ENCODE peak calls at places on chromosomes 4 and X, in seven cellular contexts. N is hepatocyte; E is stimulated activated CD4-positive, alpha-beta T cell treated with anti-CD3 and anti-CD28 coated beads, Interleukin-4, amount 100 ng/mL, for 1 hour; V is stimulated activated CD8-positive, alpha-beta memory T cell treated with anti-CD3 and anti-CD28 coated beads, Interleukin-7, amount 100 ng/mL, for 24 hours; B is smooth muscle cell of the brain vasculature; S is brain microvascular endothelial cell; I is hippocampal formation. P is an unnamed sample.

GRCh38 chr4:177367336-177367735 is 57.7 kb downstream of the NEIL3 start:
- DNase-seq in E (no peak), S (peak), B (no peak), I (no peak), V (no peak), N (no peak), P (no peak)

GRCh38 chr4:180028682-180029081 is 2214.5 kb upstream of the TENM3 start:
- DNase-seq in I (no peak), E (no peak), N (peak), V (no peak), B (no peak), S (no peak), P (no peak)

GRCh38 chrX:35622021-35622420 is 176.1 kb upstream of the MAGEB16 start:
- DNase-seq in S (no peak), I (no peak), E (no peak), N (no peak), V (no peak), B (no peak), P (no peak)

GRCh38 chr4:6383019-6383404 is 89.4 kb downstream of the PPP2R2C start:
- DNase-seq in B (no peak), V (no peak), S (no peak), E (no peak), I (no peak), N (no peak), P (peak)

GRCh38 chr4:174794706-174795105 is 34.3 kb downstream of the GLRA3 start:
- DNase-seq in S (no peak), I (no peak), N (no peak), V (no peak), B (no peak), E (no peak), P (no peak)

GRCh38 chr4:3257691-3258482 is 8.9 kb downstream of the MSANTD1 start:
- DNase-seq in N (no peak), B (no peak), I (no peak), V (no peak), E (no peak), S (no peak), P (no peak)

GRCh38 chr4:114318309-114318708 is 280.3 kb upstream of the UGT8 start:
- DNase-seq in S (no peak), I (no peak), E (no peak), B (peak), V (no peak), N (no peak), P (no peak)

GRCh38 chr4:8081171-8081570 is 77.4 kb downstream of the ABLIM2 start:
- DNase-seq in S (no peak), N (no peak), V (no peak), I (no peak), B (no peak), E (no peak), P (no peak)

GRCh38 chrX:29947225-29947624 is 268.1 kb upstream of the MAGEB2 start:
- DNase-seq in V (no peak), E (no peak), S (no peak), B (no peak), I (no peak), N (no peak), P (no peak)

GRCh38 chrX:7927259-7928167 is at the start of gene PNPLA4:
- DNase-seq in I (peak), E (peak), S (peak), N (peak), B (peak), V (peak), P (peak)

GRCh38 chr4:104868942-104869341 is 277.7 kb upstream of the TET2 start:
- DNase-seq in S (no peak), N (no peak), E (no peak), I (no peak), V (no peak), B (no peak), P (no peak)

GRCh38 chrX:110002300-110003166 is at the start of gene TMEM164:
- DNase-seq in B (no peak), E (peak), N (peak), I (peak), V (peak), S (peak), P (peak)

GRCh38 chr4:148831945-148832344 is 389.7 kb upstream of the NR3C2 start:
- DNase-seq in I (no peak), V (no peak), S (peak), N (no peak), E (no peak), B (no peak), P (no peak)

GRCh38 chr4:3217266-3217665 is 31.7 kb upstream of the MSANTD1 start:
- DNase-seq in S (no peak), B (no peak), E (no peak), N (no peak), V (no peak), I (no peak), P (peak)

GRCh38 chrX:148878371-148878770 is 378.0 kb downstream of the AFF2 start:
- DNase-seq in I (no peak), V (no peak), E (no peak), B (no peak), N (no peak), S (peak), P (no peak)

GRCh38 chr4:132333723-132334045 is 815.4 kb upstream of the PCDH10 start:
- DNase-seq in I (no peak), N (no peak), E (no peak), S (peak), V (no peak), B (no peak), P (no peak)

GRCh38 chr4:3516836-3517730 is 15.1 kb downstream of the LRPAP1 start:
- DNase-seq in S (no peak), E (no peak), V (no peak), B (no peak), N (no peak), I (no peak), P (peak)

GRCh38 chr4:121551881-121552280 is 144.9 kb downstream of the ANXA5 start:
- DNase-seq in S (no peak), I (no peak), B (no peak), N (no peak), E (no peak), V (no peak), P (no peak)

GRCh38 chrX:133544105-133544504 is 128.8 kb upstream of the GPC4 start:
- DNase-seq in N (peak), B (no peak), V (no peak), S (peak), E (no peak), I (no peak), P (no peak)

GRCh38 chrX:133531012-133531411 is 115.7 kb upstream of the GPC4 start:
- DNase-seq in I (no peak), V (no peak), N (no peak), E (no peak), S (no peak), B (no peak), P (peak)

GRCh38 chr4:29566371-29566770 is 1153.8 kb upstream of the PCDH7 start:
- DNase-seq in I (no peak), B (no peak), S (no peak), N (no peak), E (no peak), V (no peak), P (no peak)

GRCh38 chr4:121370729-121371325 is 10.0 kb downstream of the QRFPR start:
- DNase-seq in N (peak), E (peak), S (peak), B (peak), I (no peak), V (peak), P (no peak)

GRCh38 chr4:139606600-139607301 is 50.7 kb upstream of the SETD7 start:
- DNase-seq in E (no peak), I (no peak), B (no peak), V (no peak), N (no peak), S (peak), P (no peak)

GRCh38 chr4:68147079-68147478 is 17.4 kb upstream of the TMPRSS11F start:
- DNase-seq in N (no peak), E (no peak), B (no peak), I (no peak), V (no peak), S (no peak), P (no peak)

GRCh38 chr4:69054578-69055200 is 41.6 kb upstream of the UGT2B7 start:
- DNase-seq in N (peak), E (no peak), I (no peak), S (peak), V (no peak), B (no peak), P (no peak)

GRCh38 chr4:156158747-156159146 is 205.1 kb upstream of the CTSO start:
- DNase-seq in N (no peak), S (no peak), B (no peak), I (no peak), E (no peak), V (no peak), P (no peak)

GRCh38 chr4:3716034-3716875 is 49.9 kb upstream of the ADRA2C start:
- DNase-seq in N (no peak), S (no peak), I (no peak), E (no peak), B (no peak), V (no peak), P (no peak)

GRCh38 chr4:183335369-183335940 is 13.2 kb upstream of the CLDN24 start:
- DNase-seq in V (no peak), B (peak), N (peak), S (peak), E (no peak), I (no peak), P (no peak)

GRCh38 chr4:63370997-63371396 is 1038.3 kb downstream of the TECRL start:
- DNase-seq in I (no peak), B (no peak), V (no peak), N (no peak), E (no peak), S (no peak), P (no peak)

GRCh38 chr4:53450773-53451172 is 73.3 kb downstream of the FIP1L1 start:
- DNase-seq in S (peak), E (no peak), B (no peak), V (no peak), N (no peak), I (no peak), P (no peak)

GRCh38 chrX:153030801-153031200 is 25.5 kb upstream of the PNMA3 start:
- DNase-seq in V (no peak), S (no peak), I (no peak), N (no peak), E (no peak), B (no peak), P (no peak)

GRCh38 chr4:76952631-76953587 is 3.4 kb downstream of the SEPTIN11 start:
- DNase-seq in N (no peak), S (no peak), E (no peak), V (no peak), I (no peak), B (no peak), P (no peak)

GRCh38 chr4:11669156-11669555 is 240.5 kb upstream of the HS3ST1 start:
- DNase-seq in V (no peak), I (no peak), S (peak), E (no peak), N (no peak), B (no peak), P (no peak)

GRCh38 chr4:176709417-176709816 is 83.3 kb downstream of the VEGFC start:
- DNase-seq in E (no peak), S (peak), N (no peak), V (no peak), I (no peak), B (no peak), P (no peak)

GRCh38 chr4:2340272-2341061 is 78.0 kb downstream of the ZFYVE28 start:
- DNase-seq in B (no peak), I (no peak), E (no peak), N (no peak), S (no peak), V (no peak), P (no peak)